ENCODE peak calls at places on chromosomes 7 and 10, in four cellular contexts. W is neural crest cell, N is prostate gland, O is GM12865. T is an unnamed sample.

GRCh38 chr7:134031835-134032617 is 95.1 kb upstream of the LRGUK start:
- DNase-seq in O (no peak), N (no peak), W (no peak), T (no peak)

GRCh38 chr10:110642204-110642979 is 1.7 kb upstream of the RBM20 start:
- DNase-seq in W (no peak), O (no peak), N (no peak), T (no peak)

GRCh38 chr10:25142465-25142864 is 32.3 kb upstream of the GPR158 start:
- DNase-seq in O (no peak), W (no peak), N (no peak), T (no peak)

GRCh38 chr7:50959991-50960390 is 177.3 kb upstream of the GRB10 start:
- DNase-seq in N (no peak), W (no peak), O (no peak), T (no peak)

GRCh38 chr10:66654861-66655260 is 271.0 kb upstream of the LRRTM3 start:
- DNase-seq in W (no peak), O (no peak), N (no peak), T (no peak)

GRCh38 chr7:128203710-128204214 is 37.3 kb upstream of the LEP start:
- DNase-seq in W (no peak), O (no peak), N (no peak), T (no peak)

GRCh38 chr7:884191-885003 is 8.0 kb downstream of the GET4 start:
- DNase-seq in W (no peak), O (no peak), N (peak), T (no peak)

GRCh38 chr10:93554760-93555432 is 11.6 kb upstream of the FFAR4 start:
- DNase-seq in O (peak), W (peak), N (peak), T (peak)

GRCh38 chr10:11293332-11293731 is 275.7 kb downstream of the CELF2 start:
- DNase-seq in O (no peak), W (no peak), N (no peak), T (no peak)

GRCh38 chr10:18437486-18437885 is 213.9 kb downstream of the NSUN6 start:
- DNase-seq in O (no peak), N (no peak), W (no peak), T (no peak)

GRCh38 chr7:28389504-28390385 is 22.6 kb upstream of the CREB5 start:
- DNase-seq in W (no peak), O (peak), N (peak), T (no peak)

GRCh38 chr7:37927739-37928444 is 7.5 kb downstream of the EPDR1 start:
- DNase-seq in O (no peak), W (no peak), N (no peak), T (no peak)

GRCh38 chr7:101678713-101679112 is 49.6 kb upstream of the MYL10 start:
- DNase-seq in O (no peak), N (no peak), W (no peak), T (no peak)

GRCh38 chr10:31557854-31558253 is 238.8 kb downstream of the ZEB1 start:
- DNase-seq in O (no peak), N (no peak), W (no peak), T (no peak)

GRCh38 chr7:33813331-33813730 is 92.0 kb upstream of the BMPER start:
- DNase-seq in W (no peak), O (no peak), N (no peak), T (no peak)

GRCh38 chr10:129868470-129869035 is 95.5 kb downstream of the EBF3 start:
- DNase-seq in N (no peak), O (no peak), W (no peak), T (no peak)

GRCh38 chr7:116786791-116787443 is 75.5 kb upstream of the CAPZA2 start:
- DNase-seq in W (no peak), O (peak), N (no peak), T (no peak)

GRCh38 chr10:102770108-102770482 is 26.3 kb downstream of the WBP1L start:
- DNase-seq in O (no peak), W (no peak), N (no peak), T (no peak)

GRCh38 chr10:58653139-58653538 is 140.5 kb downstream of the BICC1 start:
- DNase-seq in O (no peak), W (no peak), N (no peak), T (no peak)

GRCh38 chr10:130994191-130994590 is 317.3 kb downstream of the TCERG1L start:
- DNase-seq in W (no peak), O (no peak), N (no peak), T (no peak)

GRCh38 chr7:156511426-156511825 is 129.1 kb upstream of the RNF32 start:
- DNase-seq in O (no peak), N (no peak), W (no peak), T (no peak)

GRCh38 chr7:36315309-36315948 is 74.2 kb upstream of the ANLN start:
- DNase-seq in N (no peak), W (no peak), O (no peak), T (no peak)

GRCh38 chr7:86786376-86786775 is 142.7 kb downstream of the GRM3 start:
- DNase-seq in O (peak), N (no peak), W (no peak), T (no peak)

GRCh38 chr10:97095701-97096300 is 90.0 kb downstream of the SLIT1 start:
- DNase-seq in N (no peak), W (no peak), O (no peak), T (no peak)

GRCh38 chr10:33301097-33301789 is 33.2 kb downstream of the NRP1 start:
- DNase-seq in W (no peak), O (no peak), N (no peak), T (no peak)

GRCh38 chr7:102473271-102473991 is 5.3 kb downstream of the POLR2J start:
- DNase-seq in W (no peak), N (no peak), O (no peak), T (no peak)